ENCODE peak calls at places on chromosomes 12 and 14, in four cellular contexts. One of them, this sample, is unnamed.

GRCh38 chr14:82642425-82642824 is 1108.8 kb upstream of the SEL1L start:
- DNase-seq in CD8-positive, alpha-beta memory T cell: no peak
- DNase-seq in transverse colon: no peak
- DNase-seq in stomach: no peak
- DNase-seq in this sample: no peak

GRCh38 chr14:100896369-100897060 is 7.0 kb downstream of the RTL1 start:
- DNase-seq in CD8-positive, alpha-beta memory T cell: no peak
- DNase-seq in transverse colon: no peak
- DNase-seq in stomach: no peak
- DNase-seq in this sample: no peak

GRCh38 chr12:131209082-131210070 is 255.7 kb downstream of the ADGRD1 start:
- DNase-seq in CD8-positive, alpha-beta memory T cell: no peak
- DNase-seq in transverse colon: no peak
- DNase-seq in stomach: no peak
- DNase-seq in this sample: no peak

GRCh38 chr12:118711185-118711584 is 270.2 kb upstream of the SRRM4 start:
- DNase-seq in CD8-positive, alpha-beta memory T cell: no peak
- DNase-seq in transverse colon: no peak
- DNase-seq in stomach: no peak
- DNase-seq in this sample: no peak

GRCh38 chr14:60775296-60775695 is 40.7 kb downstream of the MNAT1 start:
- DNase-seq in CD8-positive, alpha-beta memory T cell: no peak
- DNase-seq in transverse colon: no peak
- DNase-seq in stomach: no peak
- DNase-seq in this sample: no peak

GRCh38 chr12:47816646-47817271 is 2.9 kb downstream of the HDAC7 start:
- DNase-seq in CD8-positive, alpha-beta memory T cell: no peak
- DNase-seq in transverse colon: no peak
- DNase-seq in stomach: no peak
- DNase-seq in this sample: no peak

GRCh38 chr12:106282457-106283097 is 20.0 kb upstream of the TCP11L2 start:
- DNase-seq in CD8-positive, alpha-beta memory T cell: peak; percentile 38
- DNase-seq in transverse colon: peak; percentile 57
- DNase-seq in stomach: peak; percentile 62
- DNase-seq in this sample: no peak

GRCh38 chr12:90909069-90909676 is 45.8 kb downstream of the CCER1 start:
- DNase-seq in CD8-positive, alpha-beta memory T cell: no peak
- DNase-seq in transverse colon: no peak
- DNase-seq in stomach: no peak
- DNase-seq in this sample: no peak

GRCh38 chr12:49580572-49581535 is 12.9 kb upstream of the MCRS1 start:
- DNase-seq in CD8-positive, alpha-beta memory T cell: peak; percentile 32
- DNase-seq in transverse colon: peak; percentile 76
- DNase-seq in stomach: peak; percentile 78
- DNase-seq in this sample: no peak

GRCh38 chr12:117388865-117389508 is 27.6 kb upstream of the NOS1 start:
- DNase-seq in CD8-positive, alpha-beta memory T cell: no peak
- DNase-seq in transverse colon: no peak
- DNase-seq in stomach: no peak
- DNase-seq in this sample: no peak

GRCh38 chr12:47071241-47071852 is 8.1 kb upstream of the PCED1B start:
- DNase-seq in CD8-positive, alpha-beta memory T cell: peak; percentile 31
- DNase-seq in transverse colon: no peak
- DNase-seq in stomach: no peak
- DNase-seq in this sample: no peak

GRCh38 chr12:127607146-127607725 is 659.7 kb upstream of the TMEM132C start:
- DNase-seq in CD8-positive, alpha-beta memory T cell: no peak
- DNase-seq in transverse colon: no peak
- DNase-seq in stomach: no peak
- DNase-seq in this sample: no peak

GRCh38 chr14:88129306-88130056 is 124.5 kb downstream of the GPR65 start:
- DNase-seq in CD8-positive, alpha-beta memory T cell: no peak
- DNase-seq in transverse colon: no peak
- DNase-seq in stomach: no peak
- DNase-seq in this sample: peak; percentile 52
- H3K27ac ChIP-seq in CD8-positive, alpha-beta memory T cell: no peak overlapping the region
- H3K27ac ChIP-seq in transverse colon: peak overlapping the region; percentile 50
- H3K27ac ChIP-seq in stomach: peak overlapping the region; percentile 32
- H3K27ac ChIP-seq in this sample: no peak overlapping the region

GRCh38 chr12:19131020-19131431 is 1.5 kb downstream of the PLEKHA5 start:
- DNase-seq in CD8-positive, alpha-beta memory T cell: no peak
- DNase-seq in transverse colon: peak; percentile 16
- DNase-seq in stomach: peak; percentile 33
- DNase-seq in this sample: no peak
- H3K4me3 ChIP-seq in CD8-positive, alpha-beta memory T cell: peak overlapping the region; percentile 65
- H3K4me3 ChIP-seq in transverse colon: peak overlapping the region; percentile 77
- H3K4me3 ChIP-seq in stomach: peak overlapping the region; percentile 95
- H3K4me3 ChIP-seq in this sample: peak overlapping the region; percentile 94

GRCh38 chr14:33899723-33900341 is 51.0 kb downstream of the EGLN3 start:
- DNase-seq in CD8-positive, alpha-beta memory T cell: no peak
- DNase-seq in transverse colon: no peak
- DNase-seq in stomach: no peak
- DNase-seq in this sample: no peak

GRCh38 chr14:33897382-33897781 is 53.5 kb downstream of the EGLN3 start:
- DNase-seq in CD8-positive, alpha-beta memory T cell: no peak
- DNase-seq in transverse colon: no peak
- DNase-seq in stomach: no peak
- DNase-seq in this sample: no peak

GRCh38 chr14:33900706-33901105 is 50.2 kb downstream of the EGLN3 start:
- DNase-seq in CD8-positive, alpha-beta memory T cell: no peak
- DNase-seq in transverse colon: no peak
- DNase-seq in stomach: no peak
- DNase-seq in this sample: no peak

GRCh38 chr14:33901429-33902155 is 49.3 kb downstream of the EGLN3 start:
- DNase-seq in CD8-positive, alpha-beta memory T cell: no peak
- DNase-seq in transverse colon: no peak
- DNase-seq in stomach: no peak
- DNase-seq in this sample: no peak

DNA sequence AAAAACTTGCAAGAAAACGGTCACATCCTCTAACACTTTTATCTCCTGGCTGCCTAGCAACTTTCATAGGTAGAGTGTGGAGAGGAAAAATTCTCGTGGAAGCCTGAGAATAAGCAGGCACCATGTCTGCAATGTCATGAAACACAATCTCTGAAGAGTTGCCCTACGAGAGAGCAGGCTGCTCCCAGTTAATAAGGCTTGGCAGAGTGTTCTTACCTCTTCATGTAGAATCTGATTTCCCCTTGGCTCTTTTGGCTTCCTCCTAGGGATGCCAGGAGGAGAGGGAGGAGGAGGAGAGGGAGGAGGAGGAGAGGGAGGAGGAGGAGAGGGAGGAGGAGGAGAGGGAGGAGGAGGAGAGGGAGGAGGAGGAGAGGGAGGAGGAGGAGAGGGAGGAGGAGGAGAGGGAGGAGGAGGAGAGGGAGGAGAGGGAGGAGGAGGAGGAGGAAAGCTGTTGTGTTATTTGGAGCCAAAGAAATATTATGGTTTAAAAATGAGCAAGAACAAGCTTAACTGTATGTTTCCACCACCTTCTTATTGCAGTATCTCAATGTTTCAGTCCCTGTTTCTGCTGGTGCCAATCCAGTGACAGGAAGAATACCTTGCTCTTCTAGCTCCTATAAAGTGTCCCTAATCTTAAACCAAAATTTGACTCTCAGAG is 52.9 kb downstream of the EGLN3 start:
- DNase-seq in CD8-positive, alpha-beta memory T cell: no peak
- DNase-seq in transverse colon: no peak
- DNase-seq in stomach: no peak
- DNase-seq in this sample: no peak
- H3K27ac ChIP-seq in CD8-positive, alpha-beta memory T cell: no peak overlapping the region
- H3K27ac ChIP-seq in transverse colon: peak overlapping the region; percentile 20
- H3K27ac ChIP-seq in stomach: no peak overlapping the region
- H3K27ac ChIP-seq in this sample: no peak overlapping the region

DNA sequence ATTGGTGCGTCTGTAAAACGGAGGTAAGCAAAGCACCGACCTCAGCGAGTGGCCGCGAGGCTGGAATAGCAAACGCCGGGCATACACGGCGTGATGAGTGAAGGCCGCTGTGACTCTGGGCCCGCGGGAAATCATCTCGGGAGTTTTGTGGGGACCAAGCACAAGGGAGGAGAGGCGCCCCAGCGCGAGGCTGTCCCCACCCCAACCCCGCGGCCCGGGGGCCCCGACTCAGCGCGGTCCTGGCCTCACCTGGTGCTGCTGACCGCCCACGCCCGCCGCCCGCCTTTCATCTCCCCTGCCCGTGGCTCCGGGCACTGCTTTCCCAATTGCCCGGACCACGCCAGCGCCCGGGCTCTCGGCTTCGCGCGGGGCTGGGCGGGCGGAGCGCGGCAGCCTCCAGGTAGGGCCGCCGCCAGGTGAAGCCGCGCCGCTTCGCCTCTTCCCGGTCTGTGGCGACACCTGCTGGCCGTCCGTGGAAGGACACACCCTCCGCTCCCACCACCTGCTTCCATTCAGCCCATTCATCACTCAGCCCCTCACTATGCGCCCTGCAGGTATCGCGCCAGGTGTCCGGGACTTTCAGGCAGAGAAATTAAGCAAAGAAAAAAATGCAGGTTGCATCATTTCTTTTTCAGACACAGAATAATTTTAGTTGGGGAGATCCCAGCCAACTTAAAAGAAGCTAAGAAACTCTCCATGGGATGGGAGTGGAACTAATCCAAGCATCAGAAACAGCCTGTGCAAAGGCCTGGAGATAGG is 360.4 kb downstream of the MED13L start:
- DNase-seq in CD8-positive, alpha-beta memory T cell: peak; percentile 42
- DNase-seq in transverse colon: peak; percentile 82
- DNase-seq in stomach: peak; percentile 81
- DNase-seq in this sample: no peak
- H3K4me3 ChIP-seq in CD8-positive, alpha-beta memory T cell: no peak overlapping the region
- H3K4me3 ChIP-seq in transverse colon: no peak overlapping the region
- H3K4me3 ChIP-seq in stomach: peak overlapping the region; percentile 35
- H3K4me3 ChIP-seq in this sample: peak overlapping the region; percentile 40

GRCh38 chr12:92136883-92137582 is 8.6 kb downstream of the BTG1 start:
- DNase-seq in CD8-positive, alpha-beta memory T cell: no peak
- DNase-seq in transverse colon: no peak
- DNase-seq in stomach: no peak
- DNase-seq in this sample: no peak

GRCh38 chr12:92139634-92140555 is 5.8 kb downstream of the BTG1 start:
- DNase-seq in CD8-positive, alpha-beta memory T cell: no peak
- DNase-seq in transverse colon: no peak
- DNase-seq in stomach: no peak
- DNase-seq in this sample: no peak

GRCh38 chr12:92138144-92138543 is 7.5 kb downstream of the BTG1 start:
- DNase-seq in CD8-positive, alpha-beta memory T cell: no peak
- DNase-seq in transverse colon: no peak
- DNase-seq in stomach: no peak
- DNase-seq in this sample: no peak

GRCh38 chr12:92140919-92141536 is 4.6 kb downstream of the BTG1 start:
- DNase-seq in CD8-positive, alpha-beta memory T cell: no peak
- DNase-seq in transverse colon: no peak
- DNase-seq in stomach: no peak
- DNase-seq in this sample: no peak

GRCh38 chr12:92138626-92139025 is 7.0 kb downstream of the BTG1 start:
- DNase-seq in CD8-positive, alpha-beta memory T cell: no peak
- DNase-seq in transverse colon: no peak
- DNase-seq in stomach: no peak
- DNase-seq in this sample: no peak
- H3K27ac ChIP-seq in CD8-positive, alpha-beta memory T cell: no peak overlapping the region
- H3K27ac ChIP-seq in transverse colon: peak overlapping the region; percentile 99
- H3K27ac ChIP-seq in stomach: peak overlapping the region; percentile 100
- H3K27ac ChIP-seq in this sample: peak overlapping the region; percentile 100

GRCh38 chr12:12548713-12549112 is 13.9 kb downstream of the DUSP16 start:
- DNase-seq in CD8-positive, alpha-beta memory T cell: no peak
- DNase-seq in transverse colon: no peak
- DNase-seq in stomach: no peak
- DNase-seq in this sample: no peak
- H3K4me3 ChIP-seq in CD8-positive, alpha-beta memory T cell: no peak overlapping the region
- H3K4me3 ChIP-seq in transverse colon: no peak overlapping the region
- H3K4me3 ChIP-seq in stomach: no peak overlapping the region
- H3K4me3 ChIP-seq in this sample: no peak overlapping the region

This sample was measured in vagina.